ENCODE peak calls at places on chromosomes 3 and 15, in four cellular contexts. One of them, this sample, is unnamed.
A peak's percentile ranks its signal among the peaks of the same experiment; 100 is the strongest.

GRCh38 chr3:41768363-41768762 is 193.5 kb downstream of the ULK4 start:
- DNase-seq in OCI-LY7: no peak
- DNase-seq in aorta: no peak
- DNase-seq in SJSA1: no peak
- DNase-seq in this sample: no peak

GRCh38 chr15:101176625-101177024 is 75.2 kb downstream of the CHSY1 start:
- DNase-seq in OCI-LY7: no peak
- DNase-seq in aorta: no peak
- DNase-seq in SJSA1: peak; percentile 61
- DNase-seq in this sample: no peak

GRCh38 chr3:42412526-42413155 is 2.2 kb upstream of the LYZL4 start:
- DNase-seq in OCI-LY7: no peak
- DNase-seq in aorta: no peak
- DNase-seq in SJSA1: no peak
- DNase-seq in this sample: no peak

GRCh38 chr15:32119286-32119685 is 89.0 kb downstream of the CHRNA7 start:
- DNase-seq in OCI-LY7: no peak
- DNase-seq in aorta: no peak
- DNase-seq in SJSA1: no peak
- DNase-seq in this sample: no peak

GRCh38 chr3:170751083-170751893 is 118.7 kb downstream of the RPL22L1 start:
- DNase-seq in OCI-LY7: no peak
- DNase-seq in aorta: peak; percentile 85
- DNase-seq in SJSA1: peak; percentile 98
- DNase-seq in this sample: peak; percentile 92

GRCh38 chr15:70314018-70314354 is 216.3 kb upstream of the TLE3 start:
- DNase-seq in OCI-LY7: no peak
- DNase-seq in aorta: no peak
- DNase-seq in SJSA1: no peak
- DNase-seq in this sample: no peak

GRCh38 chr3:168828014-168828413 is 732.3 kb upstream of the GOLIM4 start:
- DNase-seq in OCI-LY7: no peak
- DNase-seq in aorta: no peak
- DNase-seq in SJSA1: no peak
- DNase-seq in this sample: no peak

GRCh38 chr3:108728934-108729333 is 28.3 kb downstream of the RETNLB start:
- DNase-seq in OCI-LY7: no peak
- DNase-seq in aorta: no peak
- DNase-seq in SJSA1: no peak
- DNase-seq in this sample: no peak

GRCh38 chr3:42728668-42729364 is 26.2 kb upstream of the HHATL start:
- DNase-seq in OCI-LY7: no peak
- DNase-seq in aorta: no peak
- DNase-seq in SJSA1: no peak
- DNase-seq in this sample: no peak

GRCh38 chr15:39944711-39945110 is 10.8 kb downstream of the EIF2AK4 start:
- DNase-seq in OCI-LY7: no peak
- DNase-seq in aorta: no peak
- DNase-seq in SJSA1: no peak
- DNase-seq in this sample: no peak

GRCh38 chr3:11717768-11718581 is 74.3 kb upstream of the VGLL4 start:
- DNase-seq in OCI-LY7: peak; percentile 80
- DNase-seq in aorta: no peak
- DNase-seq in SJSA1: peak; percentile 61
- DNase-seq in this sample: peak; percentile 62

GRCh38 chr3:160379628-160380214 is 19.3 kb downstream of the IFT80 start:
- DNase-seq in OCI-LY7: no peak
- DNase-seq in aorta: no peak
- DNase-seq in SJSA1: no peak
- DNase-seq in this sample: no peak

GRCh38 chr3:186097663-186098451 is 11.0 kb downstream of the ETV5 start:
- DNase-seq in OCI-LY7: no peak
- DNase-seq in aorta: peak; percentile 58
- DNase-seq in SJSA1: peak; percentile 87
- DNase-seq in this sample: peak; percentile 93

GRCh38 chr3:155946178-155946577 is 75.7 kb downstream of the GMPS start:
- DNase-seq in OCI-LY7: no peak
- DNase-seq in aorta: no peak
- DNase-seq in SJSA1: peak; percentile 26
- DNase-seq in this sample: no peak

GRCh38 chr15:70936326-70936725 is 43.7 kb downstream of the LRRC49 start:
- DNase-seq in OCI-LY7: no peak
- DNase-seq in aorta: no peak
- DNase-seq in SJSA1: no peak
- DNase-seq in this sample: peak; percentile 15

GRCh38 chr15:29699791-29700190 is 122.5 kb downstream of the TJP1 start:
- DNase-seq in OCI-LY7: no peak
- DNase-seq in aorta: no peak
- DNase-seq in SJSA1: no peak
- DNase-seq in this sample: no peak

GRCh38 chr3:52153389-52154096 is 680 bp downstream of the POC1A start:
- DNase-seq in OCI-LY7: peak; percentile 47
- DNase-seq in aorta: peak; percentile 46
- DNase-seq in SJSA1: peak; percentile 64
- DNase-seq in this sample: peak; percentile 65

GRCh38 chr15:99248000-99248727 is 1.2 kb downstream of the TTC23 start:
- DNase-seq in OCI-LY7: peak; percentile 31
- DNase-seq in aorta: no peak
- DNase-seq in SJSA1: no peak
- DNase-seq in this sample: peak; percentile 7

GRCh38 chr15:91548588-91548987 is 304.9 kb upstream of the SLCO3A1 start:
- DNase-seq in OCI-LY7: no peak
- DNase-seq in aorta: no peak
- DNase-seq in SJSA1: no peak
- DNase-seq in this sample: no peak

GRCh38 chr15:74129411-74130088 is 836 bp upstream of the ISLR2 start:
- DNase-seq in OCI-LY7: no peak
- DNase-seq in aorta: no peak
- DNase-seq in SJSA1: no peak
- DNase-seq in this sample: no peak
- H3K4me3 ChIP-seq in OCI-LY7: no peak overlapping the region
- H3K4me3 ChIP-seq in aorta: no peak overlapping the region
- H3K4me3 ChIP-seq in SJSA1: no peak overlapping the region
- H3K4me3 ChIP-seq in this sample: no peak overlapping the region

DNA sequence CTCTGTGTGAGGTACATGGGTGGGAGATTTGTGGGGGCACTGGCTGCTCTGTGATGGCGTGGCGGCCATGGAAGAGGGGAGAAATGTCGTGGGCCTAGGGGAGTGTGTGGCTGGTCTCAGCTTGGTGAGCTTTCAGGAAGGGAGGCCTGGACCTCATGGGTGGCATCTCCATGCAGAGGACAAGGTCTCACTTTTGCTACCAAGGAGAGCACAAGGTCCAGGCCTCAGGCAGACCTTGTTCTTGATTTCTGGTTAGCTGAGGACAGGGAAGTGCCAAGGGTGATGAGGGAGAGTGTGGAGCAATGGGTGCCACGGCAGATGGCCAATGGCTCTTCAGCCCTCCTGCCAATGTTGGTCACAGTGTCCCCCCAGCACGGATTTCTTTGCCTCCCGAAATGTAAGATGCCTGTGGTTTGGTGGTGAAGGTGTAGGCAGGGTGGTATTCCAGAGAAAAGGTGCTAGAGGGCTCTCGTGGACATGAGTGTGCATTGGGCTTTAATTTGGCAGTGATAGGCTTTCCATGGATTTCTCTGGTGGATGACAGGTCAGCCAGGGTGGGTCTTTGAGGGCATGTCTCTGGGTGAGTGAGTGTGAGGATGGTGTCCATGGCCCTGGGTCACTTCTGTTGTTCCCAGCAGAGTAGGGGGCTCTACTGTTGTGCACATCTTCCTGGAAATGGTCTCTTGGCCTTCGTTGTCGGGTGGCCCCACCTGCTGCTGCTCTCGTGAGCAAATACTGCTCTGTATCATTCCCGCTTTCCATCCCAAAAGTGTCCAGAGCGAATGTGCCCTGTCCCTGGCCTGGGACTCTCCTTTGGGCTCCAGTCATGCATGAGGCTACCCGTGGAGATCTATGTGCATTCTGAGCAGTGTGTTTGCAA is 108.0 kb downstream of the SNRPN start:
- DNase-seq in OCI-LY7: no peak
- DNase-seq in aorta: no peak
- DNase-seq in SJSA1: no peak
- DNase-seq in this sample: no peak
- H3K9me3 ChIP-seq in OCI-LY7: no peaks in the 10 kb centered on the region
- H3K9me3 ChIP-seq in aorta: peaks cover 95% of the 10 kb centered on the region
- H3K9me3 ChIP-seq in SJSA1: peaks cover 71% of the 10 kb centered on the region
- H3K9me3 ChIP-seq in this sample: no peaks in the 10 kb centered on the region

GRCh38 chr3:15797600-15798303 is at the start of gene ANKRD28:
- DNase-seq in OCI-LY7: peak; percentile 37
- DNase-seq in aorta: no peak
- DNase-seq in SJSA1: peak; percentile 91
- DNase-seq in this sample: peak; percentile 31
- H3K4me3 ChIP-seq in OCI-LY7: peak within 1 kb of the TSS; percentile 19
- H3K4me3 ChIP-seq in aorta: peak within 1 kb of the TSS; percentile 51
- H3K4me3 ChIP-seq in SJSA1: peak within 1 kb of the TSS; percentile 42
- H3K4me3 ChIP-seq in this sample: peak within 1 kb of the TSS; percentile 49

GRCh38 chr3:137768361-137769320 is 4.5 kb downstream of the SOX14 start:
- DNase-seq in OCI-LY7: no peak
- DNase-seq in aorta: no peak
- DNase-seq in SJSA1: no peak
- DNase-seq in this sample: no peak
- H3K9me3 ChIP-seq in OCI-LY7: no peaks in the 10 kb centered on the region
- H3K9me3 ChIP-seq in aorta: no peaks in the 10 kb centered on the region
- H3K9me3 ChIP-seq in SJSA1: no peaks in the 10 kb centered on the region
- H3K9me3 ChIP-seq in this sample: no peaks in the 10 kb centered on the region

DNA sequence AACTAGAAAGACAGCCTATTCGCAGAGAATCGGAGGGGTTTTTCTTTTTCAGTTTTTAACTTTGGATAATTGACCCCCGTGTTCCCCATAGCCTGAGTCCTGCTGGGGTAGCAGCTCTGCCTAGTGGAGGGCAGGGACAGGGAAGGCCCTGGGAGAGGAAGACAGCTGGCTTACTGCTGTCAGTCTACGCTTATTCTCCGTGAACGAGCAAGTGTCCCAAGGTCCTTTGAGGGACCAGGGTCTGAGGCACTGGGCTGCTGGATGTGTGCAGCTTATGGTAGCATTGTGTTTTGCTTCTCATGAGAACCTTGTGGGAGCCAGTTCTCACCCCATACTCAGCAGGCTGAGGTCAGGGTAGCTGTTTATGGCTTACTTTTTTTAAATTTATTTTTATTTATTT is 3.0 kb downstream of the LIMD1 start:
- DNase-seq in OCI-LY7: peak; percentile 16
- DNase-seq in aorta: no peak
- DNase-seq in SJSA1: no peak
- DNase-seq in this sample: peak; percentile 31
- H3K4me3 ChIP-seq in OCI-LY7: peak overlapping the region; percentile 69
- H3K4me3 ChIP-seq in aorta: no peak overlapping the region
- H3K4me3 ChIP-seq in SJSA1: no peak overlapping the region
- H3K4me3 ChIP-seq in this sample: no peak overlapping the region

DNA sequence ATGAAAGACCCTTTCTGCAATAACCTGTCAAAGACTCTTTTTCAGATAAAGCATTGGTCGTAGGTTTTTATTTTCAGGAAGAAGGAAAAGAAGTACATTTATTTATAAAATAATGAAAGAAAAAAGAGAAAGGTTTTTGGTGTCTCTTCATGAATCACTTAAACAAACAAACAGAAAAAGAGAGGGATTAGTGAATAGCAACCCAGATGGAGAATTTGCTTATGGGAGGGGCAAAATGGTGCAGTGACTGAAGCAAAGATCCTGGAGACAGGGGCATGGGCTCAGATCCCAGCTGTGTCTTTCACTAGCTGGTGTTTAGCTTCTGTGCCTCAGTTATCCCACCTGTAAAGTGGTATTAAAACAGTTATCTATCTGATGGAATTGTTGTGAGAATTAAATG is 78.6 kb upstream of the PFN2 start:
- DNase-seq in OCI-LY7: no peak
- DNase-seq in aorta: no peak
- DNase-seq in SJSA1: peak; percentile 50
- DNase-seq in this sample: no peak
- H3K9me3 ChIP-seq in OCI-LY7: no peaks in the 10 kb centered on the region
- H3K9me3 ChIP-seq in aorta: no peaks in the 10 kb centered on the region
- H3K9me3 ChIP-seq in SJSA1: no peaks in the 10 kb centered on the region
- H3K9me3 ChIP-seq in this sample: no peaks in the 10 kb centered on the region

DNA sequence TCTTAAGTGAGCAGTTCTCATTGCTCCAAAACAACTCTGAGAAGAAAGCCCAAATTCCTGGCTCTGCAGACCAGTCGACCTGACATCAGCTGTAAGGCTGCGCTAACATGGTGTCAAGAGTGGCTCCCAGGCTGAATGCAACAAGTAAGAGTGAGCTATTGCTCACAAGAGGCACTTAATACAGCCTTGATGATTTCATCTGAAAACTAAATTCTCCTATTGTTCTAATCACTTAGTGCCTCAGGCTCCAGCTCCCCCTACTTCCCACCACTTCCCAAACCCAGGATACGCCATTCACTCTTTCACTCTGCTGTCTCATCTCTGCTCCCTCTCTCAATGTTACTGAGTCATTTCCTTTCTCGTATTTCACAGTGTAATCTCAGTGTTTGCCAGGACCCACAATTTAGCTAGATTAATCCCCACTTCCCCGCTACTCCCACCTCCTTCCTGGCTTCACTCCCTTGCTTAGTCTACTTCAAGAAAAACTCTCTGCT is 81.7 kb downstream of the WWTR1 start:
- DNase-seq in OCI-LY7: no peak
- DNase-seq in aorta: peak; percentile 56
- DNase-seq in SJSA1: peak; percentile 95
- DNase-seq in this sample: peak; percentile 95
- H3K4me3 ChIP-seq in OCI-LY7: no peak overlapping the region
- H3K4me3 ChIP-seq in aorta: no peak overlapping the region
- H3K4me3 ChIP-seq in SJSA1: no peak overlapping the region
- H3K4me3 ChIP-seq in this sample: peak overlapping the region; percentile 11

DNA sequence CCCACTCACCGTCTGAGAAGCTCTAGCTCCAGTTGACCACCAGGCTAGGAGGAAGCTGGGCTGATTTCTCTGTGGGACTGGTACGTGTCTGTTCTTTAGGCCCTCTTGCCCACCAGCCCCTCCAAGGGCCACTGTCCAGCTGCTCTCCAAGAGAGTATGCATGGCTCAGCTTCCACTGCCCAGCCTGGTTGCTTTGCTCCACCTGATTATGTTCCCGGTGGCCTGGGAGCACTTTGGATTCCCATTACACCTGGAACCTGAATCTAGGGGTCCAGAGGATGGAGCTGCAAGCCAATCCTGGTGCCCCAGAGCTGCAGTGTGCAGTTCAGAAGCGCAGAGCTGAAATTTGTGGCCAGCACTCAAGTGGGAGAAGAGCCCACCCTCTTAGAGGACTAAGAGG is 402.1 kb upstream of the CNTN6 start:
- DNase-seq in OCI-LY7: no peak
- DNase-seq in aorta: no peak
- DNase-seq in SJSA1: no peak
- DNase-seq in this sample: no peak
- H3K9me3 ChIP-seq in OCI-LY7: no peaks in the 10 kb centered on the region
- H3K9me3 ChIP-seq in aorta: no peaks in the 10 kb centered on the region
- H3K9me3 ChIP-seq in SJSA1: no peaks in the 10 kb centered on the region
- H3K9me3 ChIP-seq in this sample: no peaks in the 10 kb centered on the region

DNA sequence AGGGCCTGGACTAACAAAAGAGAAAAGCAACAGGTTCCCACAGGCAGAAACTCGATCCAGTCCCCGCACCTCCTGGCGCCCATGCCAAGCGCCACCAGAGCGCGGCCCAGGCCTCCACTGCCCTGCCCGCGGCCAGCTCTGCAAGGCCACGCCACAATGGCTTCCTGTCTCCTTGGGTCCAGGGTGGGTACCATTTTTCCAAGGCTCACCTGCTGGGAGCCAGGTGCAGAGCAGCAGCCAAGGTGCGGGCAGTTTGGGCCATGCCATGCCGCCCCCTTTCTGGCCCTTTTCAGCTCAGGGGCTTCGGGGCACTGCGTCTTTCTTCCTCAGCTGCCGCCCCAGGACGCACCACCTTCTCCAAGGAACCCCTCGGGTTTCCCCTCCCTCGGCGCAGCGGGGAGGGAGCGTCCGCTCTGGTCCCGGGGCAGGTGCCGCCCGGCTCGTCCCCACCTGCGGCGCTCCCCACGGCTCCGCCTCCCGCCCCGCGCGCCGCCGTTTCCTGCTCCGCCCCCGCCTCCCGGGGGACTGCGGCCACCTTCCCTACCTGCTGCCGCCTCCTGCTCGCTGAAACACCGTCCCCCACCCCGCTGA is at the start of gene ILDR1:
- DNase-seq in OCI-LY7: peak; percentile 78
- DNase-seq in aorta: no peak
- DNase-seq in SJSA1: no peak
- DNase-seq in this sample: no peak
- H3K4me3 ChIP-seq in OCI-LY7: peak within 1 kb of the TSS; percentile 71
- H3K4me3 ChIP-seq in aorta: no peak within 1 kb of the TSS
- H3K4me3 ChIP-seq in SJSA1: no peak within 1 kb of the TSS
- H3K4me3 ChIP-seq in this sample: no peak within 1 kb of the TSS

This sample was measured in SJCRH30.